ENCODE peak calls at places on chromosomes 6 and 20, in seven cellular contexts. One of them, this sample, is unnamed.

GRCh38 chr6:71588490-71588889 is 297.9 kb upstream of the RIMS1 start:
- DNase-seq in IMR-90: no peak
- DNase-seq in ovary: no peak
- DNase-seq in GM23338: peak
- DNase-seq in mammary epithelial cell: no peak
- DNase-seq in GM06990: no peak
- DNase-seq in WERI-Rb-1: no peak
- DNase-seq in this sample: no peak

GRCh38 chr20:59010321-59010994 is 3.4 kb upstream of the CTSZ start:
- DNase-seq in ovary: no peak
- DNase-seq in WERI-Rb-1: no peak
- DNase-seq in mammary epithelial cell: peak
- DNase-seq in IMR-90: no peak
- DNase-seq in GM06990: no peak
- DNase-seq in GM23338: no peak
- DNase-seq in this sample: no peak

GRCh38 chr6:87914637-87915395 is 132.8 kb upstream of the SPACA1 start:
- DNase-seq in mammary epithelial cell: peak
- DNase-seq in GM06990: no peak
- DNase-seq in WERI-Rb-1: no peak
- DNase-seq in ovary: no peak
- DNase-seq in IMR-90: peak
- DNase-seq in GM23338: no peak
- DNase-seq in this sample: no peak

GRCh38 chr6:38640216-38640909 is 634 bp upstream of the BTBD9 start:
- DNase-seq in GM06990: no peak
- DNase-seq in WERI-Rb-1: no peak
- DNase-seq in GM23338: peak
- DNase-seq in ovary: peak
- DNase-seq in mammary epithelial cell: peak
- DNase-seq in IMR-90: no peak
- DNase-seq in this sample: no peak

GRCh38 chr6:109595998-109596397 is 95.0 kb downstream of the AK9 start:
- DNase-seq in mammary epithelial cell: peak
- DNase-seq in IMR-90: peak
- DNase-seq in ovary: no peak
- DNase-seq in GM06990: peak
- DNase-seq in GM23338: peak
- DNase-seq in WERI-Rb-1: no peak
- DNase-seq in this sample: no peak

GRCh38 chr20:47785900-47786762 is 850 bp upstream of the SULF2 start:
- DNase-seq in GM23338: peak
- DNase-seq in mammary epithelial cell: peak
- DNase-seq in WERI-Rb-1: peak
- DNase-seq in ovary: peak
- DNase-seq in IMR-90: peak
- DNase-seq in GM06990: peak
- DNase-seq in this sample: peak

GRCh38 chr20:59836768-59837167 is 96.7 kb downstream of the SYCP2 start:
- DNase-seq in mammary epithelial cell: peak
- DNase-seq in ovary: no peak
- DNase-seq in WERI-Rb-1: no peak
- DNase-seq in GM23338: peak
- DNase-seq in IMR-90: no peak
- DNase-seq in GM06990: no peak
- DNase-seq in this sample: no peak

GRCh38 chr20:46218656-46219055 is 89.6 kb downstream of the CDH22 start:
- DNase-seq in WERI-Rb-1: peak
- DNase-seq in IMR-90: no peak
- DNase-seq in GM23338: no peak
- DNase-seq in ovary: no peak
- DNase-seq in GM06990: no peak
- DNase-seq in mammary epithelial cell: no peak
- DNase-seq in this sample: no peak

GRCh38 chr20:21259346-21259745 is 43.8 kb upstream of the XRN2 start:
- DNase-seq in GM23338: no peak
- DNase-seq in mammary epithelial cell: no peak
- DNase-seq in WERI-Rb-1: no peak
- DNase-seq in ovary: no peak
- DNase-seq in GM06990: no peak
- DNase-seq in IMR-90: no peak
- DNase-seq in this sample: no peak

GRCh38 chr20:25457886-25458680 is 50.6 kb downstream of the GINS1 start:
- DNase-seq in GM23338: no peak
- DNase-seq in WERI-Rb-1: no peak
- DNase-seq in GM06990: no peak
- DNase-seq in ovary: no peak
- DNase-seq in IMR-90: no peak
- DNase-seq in mammary epithelial cell: no peak
- DNase-seq in this sample: no peak

GRCh38 chr6:148445620-148446019 is 103.0 kb downstream of the SASH1 start:
- DNase-seq in mammary epithelial cell: peak
- DNase-seq in GM23338: no peak
- DNase-seq in GM06990: no peak
- DNase-seq in IMR-90: peak
- DNase-seq in ovary: no peak
- DNase-seq in WERI-Rb-1: no peak
- DNase-seq in this sample: no peak

GRCh38 chr6:44731485-44732095 is 344.1 kb downstream of the CDC5L start:
- DNase-seq in mammary epithelial cell: peak
- DNase-seq in WERI-Rb-1: peak
- DNase-seq in ovary: no peak
- DNase-seq in GM23338: no peak
- DNase-seq in IMR-90: no peak
- DNase-seq in GM06990: no peak
- DNase-seq in this sample: no peak

GRCh38 chr6:136290406-136291010 is 862 bp upstream of the BCLAF1 start:
- DNase-seq in GM06990: peak
- DNase-seq in WERI-Rb-1: peak
- DNase-seq in mammary epithelial cell: peak
- DNase-seq in IMR-90: peak
- DNase-seq in ovary: peak
- DNase-seq in GM23338: peak
- DNase-seq in this sample: peak

GRCh38 chr20:41380551-41381262 is 14.1 kb upstream of the EMILIN3 start:
- DNase-seq in WERI-Rb-1: no peak
- DNase-seq in IMR-90: no peak
- DNase-seq in GM23338: no peak
- DNase-seq in ovary: no peak
- DNase-seq in GM06990: no peak
- DNase-seq in mammary epithelial cell: no peak
- DNase-seq in this sample: no peak

GRCh38 chr20:21357851-21358250 is 39.5 kb downstream of the NKX2-4 start:
- DNase-seq in WERI-Rb-1: no peak
- DNase-seq in GM06990: no peak
- DNase-seq in GM23338: no peak
- DNase-seq in IMR-90: peak
- DNase-seq in ovary: no peak
- DNase-seq in mammary epithelial cell: no peak
- DNase-seq in this sample: no peak

DNA sequence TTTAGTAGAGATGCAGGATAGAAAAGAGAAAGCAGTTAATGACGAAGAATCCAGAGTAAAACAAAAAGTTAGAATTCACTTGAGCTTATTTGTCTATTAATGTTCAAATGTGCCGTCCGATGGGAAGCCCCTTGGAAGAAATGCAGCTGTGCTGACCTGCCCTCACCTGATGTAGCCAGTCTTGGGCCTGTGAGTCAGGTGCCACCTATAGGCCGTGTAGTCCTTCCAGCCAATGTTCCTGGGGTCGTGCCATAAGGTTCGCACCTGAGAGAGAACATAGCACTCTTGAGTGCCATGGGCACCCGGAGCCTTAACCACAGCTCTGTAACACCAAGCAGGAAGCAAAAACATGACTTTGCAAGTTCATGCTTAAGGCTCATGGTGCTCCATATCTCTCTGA is 32.4 kb downstream of the THBS2 start:
- DNase-seq in mammary epithelial cell: no peak
- DNase-seq in GM23338: peak
- DNase-seq in GM06990: no peak
- DNase-seq in IMR-90: no peak
- DNase-seq in ovary: no peak
- DNase-seq in WERI-Rb-1: no peak
- DNase-seq in this sample: no peak
- TF ChIP-seq CTCF in mammary epithelial cell: no peak
- TF ChIP-seq CTCF in GM23338: peak
- TF ChIP-seq CTCF in GM06990: no peak
- TF ChIP-seq CTCF in IMR-90: no peak
- TF ChIP-seq CTCF in ovary: no peak
- TF ChIP-seq CTCF in WERI-Rb-1: no peak
- TF ChIP-seq CTCF in this sample: no peak

DNA sequence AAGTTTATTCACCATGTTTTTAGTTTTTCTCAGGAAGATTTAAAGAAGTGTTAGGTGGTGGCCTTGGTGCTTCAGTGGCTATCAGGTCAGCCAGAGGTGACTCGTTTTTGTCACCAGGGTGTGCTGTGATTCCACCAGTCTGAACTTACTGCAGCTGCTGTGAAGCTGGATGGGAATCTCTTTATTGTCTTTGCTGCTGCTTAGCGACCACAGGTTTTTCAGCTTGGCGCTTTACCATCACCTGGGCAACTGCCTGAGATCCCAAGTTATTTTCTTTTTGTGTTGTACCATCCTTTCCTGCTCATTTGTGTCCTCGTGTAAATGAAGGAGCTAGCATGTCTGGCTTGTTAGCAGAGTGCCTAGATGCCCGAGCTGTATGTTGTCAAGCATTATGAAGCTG is 146.9 kb downstream of the MACROD2 start:
- DNase-seq in mammary epithelial cell: peak
- DNase-seq in GM23338: peak
- DNase-seq in ovary: peak
- DNase-seq in GM06990: no peak
- DNase-seq in WERI-Rb-1: peak
- DNase-seq in IMR-90: peak
- DNase-seq in this sample: peak
- TF ChIP-seq CTCF in mammary epithelial cell: peak
- TF ChIP-seq CTCF in GM23338: peak
- TF ChIP-seq CTCF in ovary: no peak
- TF ChIP-seq CTCF in GM06990: peak
- TF ChIP-seq CTCF in WERI-Rb-1: peak
- TF ChIP-seq CTCF in IMR-90: peak
- TF ChIP-seq CTCF in this sample: peak

GRCh38 chr6:165854863-165855593 is 192.0 kb upstream of the PDE10A start:
- DNase-seq in mammary epithelial cell: no peak
- DNase-seq in IMR-90: no peak
- DNase-seq in ovary: no peak
- DNase-seq in GM06990: peak
- DNase-seq in GM23338: no peak
- DNase-seq in WERI-Rb-1: no peak
- DNase-seq in this sample: no peak

GRCh38 chr6:165855856-165856255 is 192.8 kb upstream of the PDE10A start:
- DNase-seq in GM06990: no peak
- DNase-seq in ovary: no peak
- DNase-seq in IMR-90: no peak
- DNase-seq in GM23338: no peak
- DNase-seq in mammary epithelial cell: no peak
- DNase-seq in WERI-Rb-1: no peak
- DNase-seq in this sample: no peak

GRCh38 chr6:165861226-165861625 is 198.2 kb upstream of the PDE10A start:
- DNase-seq in IMR-90: no peak
- DNase-seq in WERI-Rb-1: no peak
- DNase-seq in GM23338: peak
- DNase-seq in mammary epithelial cell: no peak
- DNase-seq in ovary: no peak
- DNase-seq in GM06990: no peak
- DNase-seq in this sample: no peak

GRCh38 chr6:165854061-165854862 is 191.2 kb upstream of the PDE10A start:
- DNase-seq in GM06990: no peak
- DNase-seq in GM23338: peak
- DNase-seq in mammary epithelial cell: no peak
- DNase-seq in WERI-Rb-1: no peak
- DNase-seq in ovary: no peak
- DNase-seq in IMR-90: no peak
- DNase-seq in this sample: no peak

GRCh38 chr6:165858571-165858970 is 195.5 kb upstream of the PDE10A start:
- DNase-seq in mammary epithelial cell: no peak
- DNase-seq in GM23338: peak
- DNase-seq in WERI-Rb-1: no peak
- DNase-seq in GM06990: no peak
- DNase-seq in ovary: no peak
- DNase-seq in IMR-90: peak
- DNase-seq in this sample: no peak
- TF ChIP-seq CTCF in mammary epithelial cell: no peak
- TF ChIP-seq CTCF in GM23338: peak
- TF ChIP-seq CTCF in WERI-Rb-1: no peak
- TF ChIP-seq CTCF in GM06990: no peak
- TF ChIP-seq CTCF in ovary: no peak
- TF ChIP-seq CTCF in IMR-90: peak
- TF ChIP-seq CTCF in this sample: peak

GRCh38 chr6:41370488-41371111 is 35.2 kb downstream of the NCR2 start:
- DNase-seq in IMR-90: no peak
- DNase-seq in WERI-Rb-1: no peak
- DNase-seq in GM23338: peak
- DNase-seq in ovary: no peak
- DNase-seq in mammary epithelial cell: peak
- DNase-seq in GM06990: no peak
- DNase-seq in this sample: no peak

GRCh38 chr6:41367061-41367460 is 31.7 kb downstream of the NCR2 start:
- DNase-seq in GM06990: no peak
- DNase-seq in ovary: no peak
- DNase-seq in IMR-90: no peak
- DNase-seq in mammary epithelial cell: no peak
- DNase-seq in GM23338: no peak
- DNase-seq in WERI-Rb-1: no peak
- DNase-seq in this sample: no peak

GRCh38 chr6:41366150-41366549 is 30.7 kb downstream of the NCR2 start:
- DNase-seq in IMR-90: no peak
- DNase-seq in GM23338: no peak
- DNase-seq in mammary epithelial cell: no peak
- DNase-seq in ovary: no peak
- DNase-seq in WERI-Rb-1: no peak
- DNase-seq in GM06990: no peak
- DNase-seq in this sample: no peak

GRCh38 chr6:41371461-41371991 is 36.1 kb downstream of the NCR2 start:
- DNase-seq in GM23338: peak
- DNase-seq in mammary epithelial cell: no peak
- DNase-seq in GM06990: peak
- DNase-seq in IMR-90: peak
- DNase-seq in ovary: peak
- DNase-seq in WERI-Rb-1: peak
- DNase-seq in this sample: peak

GRCh38 chr6:41367700-41368099 is 32.3 kb downstream of the NCR2 start:
- DNase-seq in mammary epithelial cell: peak
- DNase-seq in GM23338: peak
- DNase-seq in ovary: peak
- DNase-seq in IMR-90: peak
- DNase-seq in WERI-Rb-1: peak
- DNase-seq in GM06990: no peak
- DNase-seq in this sample: peak
- TF ChIP-seq CTCF in mammary epithelial cell: peak
- TF ChIP-seq CTCF in GM23338: peak
- TF ChIP-seq CTCF in ovary: no peak
- TF ChIP-seq CTCF in IMR-90: peak
- TF ChIP-seq CTCF in WERI-Rb-1: peak
- TF ChIP-seq CTCF in GM06990: peak
- TF ChIP-seq CTCF in this sample: peak

GRCh38 chr6:32113386-32114352 is 4.5 kb upstream of the TNXB start:
- DNase-seq in WERI-Rb-1: peak
- DNase-seq in mammary epithelial cell: no peak
- DNase-seq in IMR-90: peak
- DNase-seq in GM23338: peak
- DNase-seq in GM06990: no peak
- DNase-seq in ovary: peak
- DNase-seq in this sample: no peak
- TF ChIP-seq CTCF in WERI-Rb-1: peak
- TF ChIP-seq CTCF in mammary epithelial cell: no peak
- TF ChIP-seq CTCF in IMR-90: peak
- TF ChIP-seq CTCF in GM23338: peak
- TF ChIP-seq CTCF in GM06990: no peak
- TF ChIP-seq CTCF in ovary: peak
- TF ChIP-seq CTCF in this sample: no peak

This sample was measured in glutamatergic neuron.